ENCODE peak calls at places on chromosomes 3 and 15, in six cellular contexts. R is AG09309, F is NCI-H1930, N is globus pallidus, T is ELR, W is ecto neural progenitor cell. V is an unnamed sample.
A peak's percentile ranks its signal among the peaks of the same experiment; 100 is the strongest.

GRCh38 chr15:27813139-27813538 is 286.0 kb downstream of the OCA2 start:
- DNase-seq in R (no peak), F (no peak), N (no peak), T (no peak), W (no peak), V (no peak)

GRCh38 chr3:29057326-29057725 is 223.5 kb upstream of the RBMS3 start:
- DNase-seq in R (peak; percentile 65), F (no peak), N (no peak), T (peak; percentile 69), W (peak; percentile 41), V (no peak)

GRCh38 chr15:60972866-60973265 is 256.2 kb downstream of the RORA start:
- DNase-seq in R (no peak), F (no peak), N (no peak), T (peak; percentile 89), W (no peak), V (no peak)

GRCh38 chr15:90743407-90743806 is 26.3 kb downstream of the BLM start:
- DNase-seq in R (no peak), F (no peak), N (no peak), T (no peak), W (no peak), V (no peak)

GRCh38 chr3:149605902-149606301 is 51.9 kb downstream of the WWTR1 start:
- DNase-seq in R (no peak), F (no peak), N (no peak), T (peak; percentile 83), W (no peak), V (no peak)

GRCh38 chr3:11140054-11140712 is 14.1 kb upstream of the HRH1 start:
- DNase-seq in R (no peak), F (no peak), N (no peak), T (no peak), W (no peak), V (no peak)

GRCh38 chr3:6097021-6097420 is 763.9 kb upstream of the GRM7 start:
- DNase-seq in R (no peak), F (no peak), N (no peak), T (no peak), W (no peak), V (no peak)

GRCh38 chr15:45179221-45179985 is 8.4 kb downstream of the SHF start:
- DNase-seq in R (no peak), F (no peak), N (no peak), T (peak; percentile 40), W (no peak), V (no peak)

GRCh38 chr3:141065258-141065657 is 14.1 kb downstream of the SPSB4 start:
- DNase-seq in R (no peak), F (no peak), N (no peak), T (no peak), W (no peak), V (no peak)

GRCh38 chr15:65382921-65383320 is 5.1 kb upstream of the IGDCC3 start:
- DNase-seq in R (no peak), F (no peak), N (no peak), T (no peak), W (no peak), V (no peak)

GRCh38 chr15:88800026-88800425 is 3.2 kb upstream of the ACAN start:
- DNase-seq in R (no peak), F (no peak), N (no peak), T (peak; percentile 57), W (no peak), V (no peak)

GRCh38 chr15:70060214-70061085 is 37.3 kb downstream of the TLE3 start:
- DNase-seq in R (no peak), F (no peak), N (no peak), T (no peak), W (no peak), V (no peak)

GRCh38 chr3:170470063-170471006 is 51.7 kb downstream of the CLDN11 start:
- DNase-seq in R (no peak), F (no peak), N (peak; percentile 91), T (no peak), W (no peak), V (peak; percentile 57)

GRCh38 chr3:154955907-154956533 is 124.1 kb upstream of the MME start:
- DNase-seq in R (no peak), F (no peak), N (no peak), T (no peak), W (no peak), V (no peak)

GRCh38 chr15:25987638-25988037 is 124.5 kb upstream of the ATP10A start:
- DNase-seq in R (no peak), F (no peak), N (no peak), T (no peak), W (no peak), V (no peak)

GRCh38 chr3:126083511-126083912 is 412 bp downstream of the SLC41A3 start:
- DNase-seq in R (no peak), F (peak; percentile 37), N (no peak), T (peak; percentile 67), W (no peak), V (peak; percentile 36)

GRCh38 chr3:78918361-78919020 is 849.3 kb downstream of the ROBO1 start:
- DNase-seq in R (peak; percentile 29), F (no peak), N (no peak), T (peak; percentile 12), W (no peak), V (no peak)

GRCh38 chr3:111173328-111173900 is 101.8 kb downstream of the NECTIN3 start:
- DNase-seq in R (no peak), F (no peak), N (no peak), T (peak; percentile 8), W (no peak), V (no peak)

GRCh38 chr15:82081904-82082810 is 36.3 kb upstream of the MEX3B start:
- DNase-seq in R (peak; percentile 71), F (no peak), N (no peak), T (peak; percentile 88), W (no peak), V (no peak)

GRCh38 chr3:156433910-156434309 is 121.0 kb downstream of the SSR3 start:
- DNase-seq in R (no peak), F (no peak), N (no peak), T (peak; percentile 48), W (no peak), V (no peak)

GRCh38 chr3:13707456-13707855 is 158.5 kb downstream of the FBLN2 start:
- DNase-seq in R (no peak), F (no peak), N (no peak), T (no peak), W (peak; percentile 23), V (no peak)

GRCh38 chr3:156811092-156811862 is 14.9 kb upstream of the LEKR1 start:
- DNase-seq in R (peak; percentile 80), F (no peak), N (no peak), T (peak; percentile 62), W (no peak), V (no peak)

GRCh38 chr3:149547954-149548728 is 73.6 kb downstream of the TM4SF4 start:
- DNase-seq in R (no peak), F (no peak), N (no peak), T (peak; percentile 85), W (no peak), V (peak; percentile 16)

GRCh38 chr3:143283432-143284128 is 164.0 kb downstream of the CHST2 start:
- DNase-seq in R (peak; percentile 27), F (no peak), N (no peak), T (peak; percentile 38), W (no peak), V (no peak)